ENCODE peak calls at places on chromosomes 13 and 19, in nine cellular contexts. V is AG04450; N is fibroblast of pulmonary artery; A is activated T-helper 1 cell treated with anti-CD3 and anti-CD28 coated beads, Interleukin-12 subunit alpha, Interleukin-12 subunit beta, Interleukin-2, Interleukin-4 antibody, amounts not matched to agents 30 ng/mL and 10 ng/mL and 1 ng/mL, durations not matched to agents 14 hours and 24 hours and 36 hours; G is cardiac fibroblast; H is GM23248; S is neural progenitor cell; W is SHP77; I is right atrium auricular region. U is an unnamed sample.

GRCh38 chr19:38674388-38675133 is 27.1 kb downstream of the ACTN4 start:
- DNase-seq in A (no peak), V (no peak), S (no peak), I (no peak), W (no peak), G (peak), H (peak), N (no peak), U (no peak)

GRCh38 chr13:102597029-102598015 is 536 bp downstream of the TPP2 start:
- DNase-seq in V (no peak), W (no peak), I (no peak), G (peak), S (peak), A (peak), N (peak), H (peak), U (no peak)

GRCh38 chr19:10929402-10929794 is 787 bp downstream of the TIMM29 start:
- DNase-seq in A (no peak), I (no peak), S (peak), N (no peak), V (no peak), W (no peak), G (no peak), H (peak), U (no peak)

GRCh38 chr13:21124853-21125252 is 51.5 kb downstream of the SKA3 start:
- DNase-seq in A (no peak), G (peak), S (peak), V (no peak), I (no peak), W (peak), N (peak), H (peak), U (no peak)

GRCh38 chr19:23790641-23791488 is 32.2 kb upstream of the ZNF681 start:
- DNase-seq in A (no peak), H (no peak), V (no peak), G (no peak), I (no peak), W (no peak), S (no peak), N (no peak), U (no peak)

GRCh38 chr19:1438933-1439358 is 750 bp downstream of the RPS15 start:
- DNase-seq in S (peak), I (no peak), A (no peak), H (peak), W (no peak), V (no peak), N (no peak), G (no peak), U (no peak)

GRCh38 chr13:52765991-52766390 is 26.4 kb upstream of the CNMD start:
- DNase-seq in W (no peak), N (no peak), G (no peak), A (no peak), H (no peak), V (no peak), I (no peak), S (no peak), U (no peak)

GRCh38 chr19:49677901-49678674 is 1.0 kb downstream of the PRMT1 start:
- DNase-seq in W (peak), I (peak), A (peak), S (peak), V (no peak), N (peak), G (peak), H (peak), U (peak)

GRCh38 chr13:90867336-90867683 is 480.2 kb upstream of the MIR17HG start:
- DNase-seq in W (peak), G (peak), V (peak), N (peak), I (peak), S (peak), H (peak), A (no peak), U (no peak)

GRCh38 chr13:32790731-32791130 is 204.5 kb downstream of the PDS5B start:
- DNase-seq in A (no peak), V (no peak), W (no peak), S (peak), I (no peak), N (no peak), G (no peak), H (peak), U (no peak)

GRCh38 chr13:90414691-90415596 is 932.5 kb upstream of the MIR17HG start:
- DNase-seq in A (no peak), I (no peak), V (peak), W (peak), S (no peak), G (peak), N (peak), H (peak), U (no peak)

GRCh38 chr19:38793671-38794070 is 4.7 kb downstream of the LGALS7B start:
- DNase-seq in W (no peak), G (no peak), N (no peak), V (no peak), H (no peak), A (no peak), S (no peak), I (no peak), U (no peak)

GRCh38 chr13:31020996-31021395 is 88.5 kb downstream of the TEX26 start:
- DNase-seq in V (no peak), G (no peak), A (no peak), W (no peak), I (no peak), N (no peak), S (no peak), H (no peak), U (no peak)

GRCh38 chr13:26037302-26037701 is 14.5 kb downstream of the SHISA2 start:
- DNase-seq in H (no peak), W (peak), G (peak), N (no peak), V (no peak), A (no peak), S (peak), I (no peak), U (no peak)

GRCh38 chr19:50565984-50566903 is 2.0 kb downstream of the LRRC4B start:
- DNase-seq in S (peak), V (no peak), A (no peak), N (no peak), W (no peak), I (no peak), G (no peak), H (no peak), U (no peak)

GRCh38 chr19:33868076-33868735 is 71.5 kb downstream of the KCTD15 start:
- DNase-seq in W (no peak), H (peak), I (no peak), V (no peak), G (no peak), N (no peak), S (no peak), A (no peak), U (peak)

GRCh38 chr19:30857388-30857787 is 485.2 kb downstream of the ZNF536 start:
- DNase-seq in H (no peak), V (no peak), A (no peak), I (peak), W (no peak), N (no peak), S (no peak), G (no peak), U (peak)

GRCh38 chr13:113905018-113905417 is 41.1 kb upstream of the GAS6 start:
- DNase-seq in G (no peak), N (no peak), W (no peak), H (no peak), S (no peak), I (no peak), V (no peak), A (no peak), U (no peak)

GRCh38 chr13:105184221-105184620 is 1351.2 kb downstream of the EFNB2 start:
- DNase-seq in I (no peak), V (no peak), A (no peak), N (no peak), W (no peak), S (no peak), H (no peak), G (no peak), U (no peak)

GRCh38 chr13:112859817-112860190 is 109.2 kb upstream of the MCF2L start:
- DNase-seq in A (no peak), N (peak), I (no peak), H (peak), S (no peak), G (peak), W (no peak), V (peak), U (no peak)

GRCh38 chr13:19888799-19889198 is 25.4 kb upstream of the ZMYM5 start:
- DNase-seq in S (no peak), H (peak), I (no peak), A (no peak), V (no peak), G (peak), W (no peak), N (peak), U (no peak)

GRCh38 chr13:105928901-105929300 is 606.6 kb downstream of the EFNB2 start:
- DNase-seq in H (no peak), G (no peak), A (no peak), N (no peak), I (no peak), V (no peak), S (no peak), W (no peak), U (no peak)

GRCh38 chr13:94947965-94948371 is 235.6 kb upstream of the SOX21 start:
- DNase-seq in S (peak), I (no peak), N (no peak), W (no peak), H (no peak), V (no peak), G (no peak), A (no peak), U (no peak)

GRCh38 chr19:5799247-5800241 is 5.3 kb upstream of the NRTN start:
- DNase-seq in N (no peak), A (no peak), G (no peak), I (no peak), V (no peak), W (peak), H (no peak), S (no peak), U (peak)

GRCh38 chr19:39406656-39407393 is at the start of gene ZFP36:
- DNase-seq in V (peak), S (peak), A (peak), W (peak), G (peak), H (peak), N (peak), I (peak), U (peak)

GRCh38 chr19:39133431-39134270 is 8.1 kb downstream of the PAK4 start:
- DNase-seq in W (no peak), N (no peak), S (peak), G (no peak), I (no peak), V (no peak), H (no peak), A (no peak), U (no peak)

GRCh38 chr19:10471909-10472308 is 31.2 kb downstream of the KEAP1 start:
- DNase-seq in V (no peak), S (no peak), G (peak), I (no peak), H (peak), N (peak), A (no peak), W (peak), U (no peak)

GRCh38 chr13:80955487-80955886 is 614.6 kb upstream of the SPRY2 start:
- DNase-seq in N (peak), V (no peak), A (no peak), I (no peak), H (no peak), G (peak), W (no peak), S (no peak), U (no peak)

U was measured in left lobe of liver.